ENCODE peak calls at places on chromosomes 5 and 9, in ten cellular contexts. H is lung microvascular endothelial cell; L is GM12891; R is HTR-8/SVneo; D is fibroblast of lung; S is dermis microvascular lymphatic vessel endothelial cell; W is HL-60; A is amniotic stem cell; V is activated CD4-positive, alpha-beta T cell treated with anti-CD3 and anti-CD28 coated beads, Interleukin-2, amount 50 U/mL, for 1 hour; Z is trophoblast cell. B is an unnamed sample.

GRCh38 chr9:127583605-127584053 is 28.4 kb upstream of the STXBP1 start:
- DNase-seq in V (no peak), S (no peak), A (no peak), H (peak), Z (peak), W (no peak), R (no peak), L (no peak), D (peak), B (no peak)

GRCh38 chr5:67765697-67766096 is 449.9 kb upstream of the PIK3R1 start:
- DNase-seq in S (no peak), W (no peak), R (no peak), D (no peak), H (no peak), L (no peak), V (no peak), A (no peak), Z (no peak), B (no peak)

GRCh38 chr5:177505075-177505474 is 4.6 kb downstream of the DOK3 start:
- DNase-seq in W (no peak), Z (no peak), H (no peak), A (no peak), D (no peak), L (no peak), V (no peak), R (no peak), S (no peak), B (no peak)

GRCh38 chr5:72888595-72888994 is 67.2 kb upstream of the FCHO2 start:
- DNase-seq in S (no peak), W (no peak), D (no peak), R (no peak), V (no peak), H (no peak), Z (no peak), A (no peak), L (no peak), B (no peak)

GRCh38 chr5:154285661-154286408 is 95.3 kb downstream of the GALNT10 start:
- DNase-seq in Z (peak), V (no peak), S (no peak), D (peak), R (no peak), A (peak), W (no peak), L (no peak), H (peak), B (no peak)

GRCh38 chr9:78296208-78296892 is 575 bp upstream of the PSAT1 start:
- DNase-seq in A (peak), D (peak), S (no peak), L (no peak), W (peak), V (no peak), R (peak), H (peak), Z (peak), B (no peak)

GRCh38 chr9:68533678-68534077 is 7.0 kb downstream of the TMEM252 start:
- DNase-seq in R (no peak), D (no peak), W (no peak), A (no peak), Z (no peak), S (no peak), V (no peak), H (no peak), L (no peak), B (no peak)

GRCh38 chr5:139648205-139649081 is at the start of gene CXXC5:
- DNase-seq in S (peak), A (peak), D (peak), L (peak), W (peak), H (peak), Z (peak), R (peak), V (peak), B (peak)

GRCh38 chr5:132961887-132962286 is 1.5 kb downstream of the AFF4 start:
- DNase-seq in R (no peak), V (no peak), D (peak), Z (no peak), H (peak), S (no peak), W (no peak), A (no peak), L (no peak), B (no peak)

GRCh38 chr9:3181049-3181953 is 337.4 kb upstream of the PUM3 start:
- DNase-seq in L (peak), A (no peak), D (peak), S (peak), W (peak), R (peak), V (peak), Z (peak), H (no peak), B (peak)

GRCh38 chr5:172769324-172769597 is 1.7 kb downstream of the DUSP1 start:
- DNase-seq in D (no peak), H (no peak), V (no peak), A (no peak), Z (peak), L (no peak), S (no peak), R (no peak), W (no peak), B (no peak)

GRCh38 chr9:19233344-19233743 is 2.9 kb downstream of the DENND4C start:
- DNase-seq in H (no peak), R (no peak), L (no peak), Z (no peak), V (no peak), S (no peak), A (no peak), D (no peak), W (no peak), B (no peak)

GRCh38 chr9:71683598-71684235 is 84.6 kb downstream of the CEMIP2 start:
- DNase-seq in W (peak), V (no peak), H (peak), Z (peak), D (peak), R (no peak), S (no peak), L (no peak), A (peak), B (no peak)

GRCh38 chr5:98772415-98773213 is 849 bp upstream of the RGMB start:
- DNase-seq in L (peak), H (peak), Z (peak), D (peak), V (peak), R (peak), S (peak), A (peak), W (no peak), B (peak)

GRCh38 chr5:143833179-143833578 is 21.2 kb downstream of the HMHB1 start:
- DNase-seq in R (no peak), W (no peak), A (no peak), H (no peak), D (no peak), S (no peak), V (no peak), Z (no peak), L (no peak), B (no peak)

GRCh38 chr5:126919566-126919965 is 110.8 kb downstream of the MARCHF3 start:
- DNase-seq in L (no peak), R (no peak), H (peak), Z (no peak), D (no peak), W (no peak), V (no peak), A (no peak), S (peak), B (no peak)

GRCh38 chr9:121974421-121974820 is 118.7 kb downstream of the TTLL11 start:
- DNase-seq in W (no peak), S (no peak), L (no peak), R (no peak), A (no peak), H (no peak), V (no peak), Z (no peak), D (no peak), B (no peak)

GRCh38 chr5:135486131-135486530 is 34.0 kb upstream of the TIFAB start:
- DNase-seq in H (no peak), V (no peak), S (no peak), Z (no peak), D (no peak), R (no peak), L (no peak), A (no peak), W (no peak), B (peak)

GRCh38 chr5:133992429-133993151 is 12.2 kb downstream of the VDAC1 start:
- DNase-seq in L (no peak), H (no peak), R (no peak), V (no peak), A (no peak), D (no peak), Z (no peak), S (no peak), W (no peak), B (no peak)

GRCh38 chr9:78369644-78370219 is 72.8 kb downstream of the PSAT1 start:
- DNase-seq in A (peak), L (peak), Z (peak), W (peak), H (peak), S (peak), V (peak), D (peak), R (peak), B (peak)

GRCh38 chr9:18985996-18986395 is 47.0 kb downstream of the SAXO1 start:
- DNase-seq in S (no peak), A (no peak), Z (no peak), D (no peak), W (no peak), L (no peak), V (no peak), H (no peak), R (no peak), B (no peak)

GRCh38 chr9:87596862-87597261 is 99.2 kb downstream of the DAPK1 start:
- DNase-seq in L (no peak), A (no peak), W (no peak), S (no peak), H (no peak), D (no peak), V (no peak), Z (peak), R (no peak), B (no peak)

GRCh38 chr5:139562847-139563246 is 1.7 kb downstream of the UBE2D2 start:
- DNase-seq in W (no peak), S (no peak), L (no peak), R (no peak), H (peak), A (no peak), V (no peak), D (no peak), Z (no peak), B (no peak)

GRCh38 chr5:26662806-26663360 is 375.5 kb downstream of the CDH9 start:
- DNase-seq in Z (no peak), S (no peak), D (no peak), V (no peak), W (no peak), H (no peak), A (no peak), R (no peak), L (no peak), B (no peak)

GRCh38 chr5:17105744-17106450 is 111.5 kb upstream of the BASP1 start:
- DNase-seq in Z (no peak), R (no peak), L (no peak), D (peak), H (peak), S (no peak), V (no peak), W (no peak), A (peak), B (no peak)